ENCODE peak calls at places on chromosomes 4 and X, in nine cellular contexts. One of them, this sample, is unnamed.

GRCh38 chr4:16187455-16187854 is 38.8 kb downstream of the TAPT1 start:
- DNase-seq in H9: no peak
- DNase-seq in SK-N-SH: no peak
- DNase-seq in stomach: no peak
- DNase-seq in sigmoid colon: no peak
- DNase-seq in cardiac muscle cell: no peak
- DNase-seq in astrocyte: no peak
- DNase-seq in uterus: no peak
- DNase-seq in psoas muscle: no peak
- DNase-seq in this sample: no peak

GRCh38 chr4:145808848-145809512 is 129.0 kb downstream of the C4orf51 start:
- DNase-seq in astrocyte: no peak
- DNase-seq in psoas muscle: no peak
- DNase-seq in sigmoid colon: no peak
- DNase-seq in SK-N-SH: no peak
- DNase-seq in stomach: no peak
- DNase-seq in uterus: no peak
- DNase-seq in H9: no peak
- DNase-seq in cardiac muscle cell: no peak
- DNase-seq in this sample: no peak

GRCh38 chr4:106494066-106494465 is 125.5 kb upstream of the GIMD1 start:
- DNase-seq in H9: no peak
- DNase-seq in SK-N-SH: no peak
- DNase-seq in stomach: no peak
- DNase-seq in cardiac muscle cell: no peak
- DNase-seq in astrocyte: peak; percentile 1
- DNase-seq in sigmoid colon: no peak
- DNase-seq in psoas muscle: no peak
- DNase-seq in uterus: no peak
- DNase-seq in this sample: no peak

GRCh38 chr4:40978548-40978947 is 228.8 kb downstream of the NSUN7 start:
- DNase-seq in H9: no peak
- DNase-seq in psoas muscle: no peak
- DNase-seq in uterus: no peak
- DNase-seq in sigmoid colon: no peak
- DNase-seq in astrocyte: no peak
- DNase-seq in stomach: no peak
- DNase-seq in SK-N-SH: no peak
- DNase-seq in cardiac muscle cell: no peak
- DNase-seq in this sample: no peak

GRCh38 chr4:177737387-177737965 is 295.2 kb upstream of the AGA start:
- DNase-seq in stomach: no peak
- DNase-seq in psoas muscle: no peak
- DNase-seq in cardiac muscle cell: no peak
- DNase-seq in SK-N-SH: no peak
- DNase-seq in sigmoid colon: no peak
- DNase-seq in uterus: no peak
- DNase-seq in H9: no peak
- DNase-seq in astrocyte: peak; percentile 12
- DNase-seq in this sample: no peak

GRCh38 chr4:14924945-14925344 is 77.3 kb upstream of the CPEB2 start:
- DNase-seq in cardiac muscle cell: no peak
- DNase-seq in uterus: no peak
- DNase-seq in astrocyte: no peak
- DNase-seq in H9: no peak
- DNase-seq in stomach: no peak
- DNase-seq in SK-N-SH: no peak
- DNase-seq in sigmoid colon: no peak
- DNase-seq in psoas muscle: no peak
- DNase-seq in this sample: no peak

GRCh38 chr4:87697945-87698344 is 47.9 kb downstream of the DMP1 start:
- DNase-seq in cardiac muscle cell: no peak
- DNase-seq in astrocyte: no peak
- DNase-seq in stomach: no peak
- DNase-seq in uterus: no peak
- DNase-seq in H9: no peak
- DNase-seq in psoas muscle: no peak
- DNase-seq in SK-N-SH: no peak
- DNase-seq in sigmoid colon: no peak
- DNase-seq in this sample: no peak

GRCh38 chr4:39932776-39933402 is 44.8 kb downstream of the PDS5A start:
- DNase-seq in psoas muscle: no peak
- DNase-seq in uterus: no peak
- DNase-seq in astrocyte: peak; percentile 12
- DNase-seq in stomach: no peak
- DNase-seq in H9: no peak
- DNase-seq in SK-N-SH: no peak
- DNase-seq in cardiac muscle cell: no peak
- DNase-seq in sigmoid colon: no peak
- DNase-seq in this sample: peak; percentile 63

GRCh38 chr4:41477200-41477910 is 60.6 kb upstream of the LIMCH1 start:
- DNase-seq in psoas muscle: no peak
- DNase-seq in stomach: no peak
- DNase-seq in SK-N-SH: no peak
- DNase-seq in cardiac muscle cell: no peak
- DNase-seq in uterus: no peak
- DNase-seq in astrocyte: no peak
- DNase-seq in H9: no peak
- DNase-seq in sigmoid colon: no peak
- DNase-seq in this sample: no peak

GRCh38 chrX:40213092-40213491 is 115.3 kb upstream of the BCOR start:
- DNase-seq in uterus: no peak
- DNase-seq in cardiac muscle cell: no peak
- DNase-seq in psoas muscle: no peak
- DNase-seq in stomach: no peak
- DNase-seq in sigmoid colon: no peak
- DNase-seq in astrocyte: no peak
- DNase-seq in H9: no peak
- DNase-seq in SK-N-SH: no peak
- DNase-seq in this sample: no peak

GRCh38 chr4:72295966-72296557 is 264.3 kb downstream of the NPFFR2 start:
- DNase-seq in cardiac muscle cell: peak; percentile 76
- DNase-seq in astrocyte: peak; percentile 39
- DNase-seq in sigmoid colon: no peak
- DNase-seq in H9: no peak
- DNase-seq in uterus: no peak
- DNase-seq in stomach: no peak
- DNase-seq in SK-N-SH: peak; percentile 48
- DNase-seq in psoas muscle: no peak
- DNase-seq in this sample: peak; percentile 38

GRCh38 chr4:84938316-84938715 is 28.2 kb downstream of the WDFY3 start:
- DNase-seq in stomach: no peak
- DNase-seq in psoas muscle: no peak
- DNase-seq in sigmoid colon: no peak
- DNase-seq in H9: no peak
- DNase-seq in SK-N-SH: no peak
- DNase-seq in uterus: no peak
- DNase-seq in astrocyte: peak; percentile 79
- DNase-seq in cardiac muscle cell: peak; percentile 78
- DNase-seq in this sample: no peak

GRCh38 chrX:33194876-33195433 is 16.4 kb downstream of the DMD start:
- DNase-seq in uterus: no peak
- DNase-seq in astrocyte: peak; percentile 2
- DNase-seq in stomach: no peak
- DNase-seq in cardiac muscle cell: peak; percentile 48
- DNase-seq in SK-N-SH: no peak
- DNase-seq in sigmoid colon: no peak
- DNase-seq in H9: no peak
- DNase-seq in psoas muscle: no peak
- DNase-seq in this sample: no peak

GRCh38 chr4:56464581-56464980 is 2.8 kb upstream of the SRP72 start:
- DNase-seq in SK-N-SH: no peak
- DNase-seq in H9: no peak
- DNase-seq in sigmoid colon: no peak
- DNase-seq in stomach: no peak
- DNase-seq in psoas muscle: no peak
- DNase-seq in uterus: no peak
- DNase-seq in cardiac muscle cell: no peak
- DNase-seq in astrocyte: no peak
- DNase-seq in this sample: no peak

GRCh38 chrX:46579250-46579649 is 5.7 kb downstream of the CHST7 start:
- DNase-seq in H9: no peak
- DNase-seq in stomach: no peak
- DNase-seq in astrocyte: no peak
- DNase-seq in SK-N-SH: no peak
- DNase-seq in uterus: no peak
- DNase-seq in cardiac muscle cell: no peak
- DNase-seq in psoas muscle: no peak
- DNase-seq in sigmoid colon: no peak
- DNase-seq in this sample: no peak

GRCh38 chrX:68894513-68895338 is 65.9 kb downstream of the EFNB1 start:
- DNase-seq in psoas muscle: peak; percentile 79
- DNase-seq in astrocyte: peak; percentile 63
- DNase-seq in stomach: peak; percentile 64
- DNase-seq in sigmoid colon: peak; percentile 85
- DNase-seq in SK-N-SH: peak; percentile 73
- DNase-seq in H9: peak; percentile 46
- DNase-seq in cardiac muscle cell: peak; percentile 70
- DNase-seq in uterus: peak; percentile 46
- DNase-seq in this sample: peak; percentile 72

DNA sequence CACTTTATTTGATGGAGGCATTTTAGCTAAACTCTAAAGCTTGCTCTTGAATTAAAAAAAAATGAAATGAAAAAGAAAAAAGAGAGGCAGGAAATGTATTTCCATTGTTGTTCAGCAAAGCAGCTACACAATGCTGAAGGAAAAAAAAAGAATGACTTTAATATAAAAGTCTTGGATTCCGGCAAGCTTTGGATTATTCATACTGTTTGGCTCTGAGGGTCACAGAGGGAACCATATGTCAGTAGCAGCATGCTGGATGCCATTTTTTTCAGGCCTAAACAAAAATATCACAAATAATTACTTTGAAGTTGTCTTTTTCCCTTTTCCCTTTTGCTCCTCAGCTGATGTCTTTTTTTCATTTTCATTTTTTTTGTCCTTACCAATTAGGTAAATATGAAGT is 249.0 kb upstream of the DIAPH2 start:
- DNase-seq in H9: no peak
- DNase-seq in sigmoid colon: no peak
- DNase-seq in uterus: no peak
- DNase-seq in stomach: no peak
- DNase-seq in astrocyte: no peak
- DNase-seq in cardiac muscle cell: peak; percentile 17
- DNase-seq in psoas muscle: no peak
- DNase-seq in SK-N-SH: no peak
- DNase-seq in this sample: no peak
- H3K27ac ChIP-seq in H9: no peak overlapping the region
- H3K27ac ChIP-seq in sigmoid colon: no peak overlapping the region
- H3K27ac ChIP-seq in uterus: no peak overlapping the region
- H3K27ac ChIP-seq in stomach: no peak overlapping the region
- H3K27ac ChIP-seq in astrocyte: peak overlapping the region; percentile 84
- H3K27ac ChIP-seq in cardiac muscle cell: no peak overlapping the region
- H3K27ac ChIP-seq in psoas muscle: no peak overlapping the region
- H3K27ac ChIP-seq in SK-N-SH: peak overlapping the region; percentile 72
- H3K27ac ChIP-seq in this sample: no peak overlapping the region

GRCh38 chr4:174209296-174209695 is 74.2 kb downstream of the FBXO8 start:
- DNase-seq in stomach: no peak
- DNase-seq in cardiac muscle cell: no peak
- DNase-seq in SK-N-SH: no peak
- DNase-seq in uterus: no peak
- DNase-seq in psoas muscle: no peak
- DNase-seq in H9: no peak
- DNase-seq in astrocyte: no peak
- DNase-seq in sigmoid colon: no peak
- DNase-seq in this sample: no peak
- H3K27ac ChIP-seq in stomach: no peak overlapping the region
- H3K27ac ChIP-seq in cardiac muscle cell: no peak overlapping the region
- H3K27ac ChIP-seq in SK-N-SH: peak overlapping the region; percentile 76
- H3K27ac ChIP-seq in uterus: no peak overlapping the region
- H3K27ac ChIP-seq in psoas muscle: no peak overlapping the region
- H3K27ac ChIP-seq in H9: no peak overlapping the region
- H3K27ac ChIP-seq in astrocyte: no peak overlapping the region
- H3K27ac ChIP-seq in sigmoid colon: no peak overlapping the region
- H3K27ac ChIP-seq in this sample: no peak overlapping the region

GRCh38 chr4:2596153-2596552 is 59.7 kb downstream of the FAM193A start:
- DNase-seq in uterus: peak; percentile 3
- DNase-seq in stomach: no peak
- DNase-seq in H9: no peak
- DNase-seq in sigmoid colon: no peak
- DNase-seq in cardiac muscle cell: no peak
- DNase-seq in psoas muscle: no peak
- DNase-seq in SK-N-SH: no peak
- DNase-seq in astrocyte: no peak
- DNase-seq in this sample: peak; percentile 38

GRCh38 chr4:2593003-2593402 is 56.6 kb downstream of the FAM193A start:
- DNase-seq in stomach: no peak
- DNase-seq in H9: no peak
- DNase-seq in astrocyte: no peak
- DNase-seq in SK-N-SH: no peak
- DNase-seq in psoas muscle: no peak
- DNase-seq in sigmoid colon: no peak
- DNase-seq in uterus: peak; percentile 1
- DNase-seq in cardiac muscle cell: no peak
- DNase-seq in this sample: no peak

GRCh38 chr4:2591189-2591588 is 54.7 kb downstream of the FAM193A start:
- DNase-seq in psoas muscle: no peak
- DNase-seq in sigmoid colon: no peak
- DNase-seq in astrocyte: peak; percentile 33
- DNase-seq in stomach: no peak
- DNase-seq in uterus: no peak
- DNase-seq in SK-N-SH: peak; percentile 54
- DNase-seq in cardiac muscle cell: peak; percentile 81
- DNase-seq in H9: peak; percentile 67
- DNase-seq in this sample: no peak

GRCh38 chr4:2595436-2595835 is 59.0 kb downstream of the FAM193A start:
- DNase-seq in astrocyte: no peak
- DNase-seq in sigmoid colon: no peak
- DNase-seq in uterus: no peak
- DNase-seq in psoas muscle: no peak
- DNase-seq in H9: no peak
- DNase-seq in cardiac muscle cell: no peak
- DNase-seq in SK-N-SH: peak; percentile 78
- DNase-seq in stomach: no peak
- DNase-seq in this sample: no peak

GRCh38 chr4:2592572-2592971 is 56.1 kb downstream of the FAM193A start:
- DNase-seq in astrocyte: no peak
- DNase-seq in H9: peak; percentile 64
- DNase-seq in psoas muscle: no peak
- DNase-seq in uterus: peak; percentile 5
- DNase-seq in cardiac muscle cell: no peak
- DNase-seq in stomach: no peak
- DNase-seq in SK-N-SH: no peak
- DNase-seq in sigmoid colon: no peak
- DNase-seq in this sample: no peak
- H3K27ac ChIP-seq in astrocyte: no peak overlapping the region
- H3K27ac ChIP-seq in H9: peak overlapping the region; percentile 17
- H3K27ac ChIP-seq in psoas muscle: peak overlapping the region; percentile 33
- H3K27ac ChIP-seq in uterus: no peak overlapping the region
- H3K27ac ChIP-seq in cardiac muscle cell: peak overlapping the region; percentile 13
- H3K27ac ChIP-seq in stomach: no peak overlapping the region
- H3K27ac ChIP-seq in SK-N-SH: peak overlapping the region; percentile 72
- H3K27ac ChIP-seq in sigmoid colon: no peak overlapping the region
- H3K27ac ChIP-seq in this sample: no peak overlapping the region

DNA sequence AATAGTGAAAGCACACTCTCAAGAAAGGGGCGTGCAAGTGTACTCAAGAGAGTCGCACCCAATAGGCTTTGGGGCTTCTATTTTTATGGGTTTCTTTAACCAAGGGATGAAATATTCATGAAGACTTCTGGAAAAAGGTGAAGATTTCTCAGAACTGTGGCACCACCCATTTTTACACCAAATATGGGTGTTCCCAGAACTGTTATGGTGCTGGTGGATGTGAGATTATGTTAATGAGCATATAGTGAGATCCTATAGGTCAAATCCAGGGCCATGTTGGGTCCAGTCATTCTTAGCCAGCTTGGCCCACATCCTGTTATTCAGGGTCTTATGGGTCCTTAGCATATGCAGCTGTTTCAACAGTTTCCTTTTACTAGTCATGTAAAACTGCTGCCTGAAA is 61.0 kb upstream of the SMIM10 start:
- DNase-seq in sigmoid colon: no peak
- DNase-seq in uterus: no peak
- DNase-seq in cardiac muscle cell: no peak
- DNase-seq in H9: no peak
- DNase-seq in astrocyte: no peak
- DNase-seq in SK-N-SH: no peak
- DNase-seq in psoas muscle: no peak
- DNase-seq in stomach: no peak
- DNase-seq in this sample: no peak
- H3K27ac ChIP-seq in sigmoid colon: no peak overlapping the region
- H3K27ac ChIP-seq in uterus: no peak overlapping the region
- H3K27ac ChIP-seq in cardiac muscle cell: no peak overlapping the region
- H3K27ac ChIP-seq in H9: no peak overlapping the region
- H3K27ac ChIP-seq in astrocyte: no peak overlapping the region
- H3K27ac ChIP-seq in SK-N-SH: no peak overlapping the region
- H3K27ac ChIP-seq in psoas muscle: no peak overlapping the region
- H3K27ac ChIP-seq in stomach: no peak overlapping the region
- H3K27ac ChIP-seq in this sample: no peak overlapping the region

This sample was measured in small intestine.